ENCODE peak calls at places on chromosomes 2 and 18, in four cellular contexts. D is right lobe of liver, P is breast epithelium, C is ovary. I is an unnamed sample.

GRCh38 chr2:233912799-233913423 is 4.3 kb upstream of the TRPM8 start:
- DNase-seq in P (no peak), C (no peak), D (no peak), I (no peak)

GRCh38 chr2:27021253-27021801 is 11.4 kb upstream of the TMEM214 start:
- DNase-seq in P (no peak), D (no peak), C (no peak), I (no peak)

GRCh38 chr2:149364839-149365238 is 34.5 kb downstream of the LYPD6 start:
- DNase-seq in P (no peak), C (no peak), D (no peak), I (no peak)

GRCh38 chr18:74196220-74197119 is 48.1 kb downstream of the TIMM21 start:
- DNase-seq in D (no peak), C (no peak), P (no peak), I (peak)

GRCh38 chr2:84902526-84902925 is 2.9 kb upstream of the TMSB10 start:
- DNase-seq in P (no peak), D (no peak), C (no peak), I (no peak)

GRCh38 chr2:112547333-112547732 is 5.1 kb downstream of the POLR1B start:
- DNase-seq in P (no peak), C (no peak), D (peak), I (no peak)

GRCh38 chr2:33058716-33059451 is 112.1 kb downstream of the LTBP1 start:
- DNase-seq in D (no peak), C (no peak), P (no peak), I (no peak)

GRCh38 chr18:34224423-34225217 is at the start of gene NOL4:
- DNase-seq in P (peak), C (no peak), D (peak), I (peak)

GRCh38 chr2:49973917-49974368 is 819.6 kb upstream of the FSHR start:
- DNase-seq in P (peak), C (peak), D (peak), I (no peak)

GRCh38 chr2:159454185-159454584 is 162.2 kb downstream of the BAZ2B start:
- DNase-seq in D (no peak), P (no peak), C (no peak), I (no peak)

GRCh38 chr2:32977228-32977758 is 30.5 kb downstream of the LTBP1 start:
- DNase-seq in P (peak), C (no peak), D (peak), I (peak)

GRCh38 chr2:79375817-79376216 is 137.0 kb upstream of the CTNNA2 start:
- DNase-seq in P (no peak), D (no peak), C (no peak), I (no peak)

GRCh38 chr18:58101291-58101706 is 57.3 kb downstream of the NEDD4L start:
- DNase-seq in C (no peak), D (no peak), P (no peak), I (no peak)

GRCh38 chr2:199718074-199718473 is 132.9 kb downstream of the FTCDNL1 start:
- DNase-seq in P (no peak), D (no peak), C (no peak), I (no peak)

GRCh38 chr2:2116657-2117056 is 214.4 kb downstream of the MYT1L start:
- DNase-seq in D (no peak), P (no peak), C (no peak), I (no peak)

GRCh38 chr2:237057893-237058300 is 27.8 kb upstream of the COPS8 start:
- DNase-seq in P (no peak), D (no peak), C (no peak), I (no peak)

GRCh38 chr18:6592522-6592921 is 137.0 kb upstream of the ARHGAP28 start:
- DNase-seq in D (no peak), P (no peak), C (no peak), I (no peak)

GRCh38 chr2:62570861-62571698 is 65.1 kb upstream of the TMEM17 start:
- DNase-seq in D (peak), P (no peak), C (no peak), I (peak)

GRCh38 chr18:23178661-23179081 is 43.4 kb downstream of the CABLES1 start:
- DNase-seq in C (no peak), D (no peak), P (no peak), I (no peak)

GRCh38 chr2:47728551-47728950 is 54.4 kb upstream of the MSH6 start:
- DNase-seq in P (no peak), C (no peak), D (no peak), I (no peak)

GRCh38 chr18:78724214-78724834 is 255.3 kb upstream of the SALL3 start:
- DNase-seq in C (no peak), P (no peak), D (peak), I (no peak)

GRCh38 chr2:150609831-150610582 is 122.5 kb upstream of the RND3 start:
- DNase-seq in C (no peak), P (no peak), D (no peak), I (no peak)

GRCh38 chr2:17483496-17483895 is 34.7 kb downstream of the RAD51AP2 start:
- DNase-seq in C (no peak), D (no peak), P (no peak), I (no peak)

GRCh38 chr2:215371915-215372897 is 60.3 kb downstream of the ATIC start:
- DNase-seq in P (no peak), C (no peak), D (no peak), I (no peak)

GRCh38 chr2:226600184-226600583 is 199.4 kb downstream of the IRS1 start:
- DNase-seq in D (no peak), C (no peak), P (no peak), I (no peak)

GRCh38 chr2:63488118-63488713 is 100.1 kb downstream of the WDPCP start:
- DNase-seq in P (no peak), C (peak), D (no peak), I (no peak)

GRCh38 chr18:26928669-26929313 is 63.3 kb upstream of the AQP4 start:
- DNase-seq in C (no peak), P (no peak), D (no peak), I (no peak)

GRCh38 chr18:25661836-25662235 is 309.9 kb upstream of the ZNF521 start:
- DNase-seq in P (no peak), D (no peak), C (no peak), I (no peak)

GRCh38 chr18:32770181-32770650 is 2.6 kb downstream of the KLHL14 start:
- DNase-seq in D (no peak), P (no peak), C (no peak), I (no peak)

GRCh38 chr18:54247488-54248175 is 21.7 kb upstream of the POLI start:
- DNase-seq in P (no peak), C (no peak), D (no peak), I (no peak)

GRCh38 chr2:39772812-39773152 is 6.3 kb downstream of the THUMPD2 start:
- DNase-seq in P (no peak), C (no peak), D (no peak), I (no peak)

GRCh38 chr2:39778233-39778632 is 825 bp downstream of the THUMPD2 start:
- DNase-seq in C (no peak), P (no peak), D (no peak), I (no peak)

DNA sequence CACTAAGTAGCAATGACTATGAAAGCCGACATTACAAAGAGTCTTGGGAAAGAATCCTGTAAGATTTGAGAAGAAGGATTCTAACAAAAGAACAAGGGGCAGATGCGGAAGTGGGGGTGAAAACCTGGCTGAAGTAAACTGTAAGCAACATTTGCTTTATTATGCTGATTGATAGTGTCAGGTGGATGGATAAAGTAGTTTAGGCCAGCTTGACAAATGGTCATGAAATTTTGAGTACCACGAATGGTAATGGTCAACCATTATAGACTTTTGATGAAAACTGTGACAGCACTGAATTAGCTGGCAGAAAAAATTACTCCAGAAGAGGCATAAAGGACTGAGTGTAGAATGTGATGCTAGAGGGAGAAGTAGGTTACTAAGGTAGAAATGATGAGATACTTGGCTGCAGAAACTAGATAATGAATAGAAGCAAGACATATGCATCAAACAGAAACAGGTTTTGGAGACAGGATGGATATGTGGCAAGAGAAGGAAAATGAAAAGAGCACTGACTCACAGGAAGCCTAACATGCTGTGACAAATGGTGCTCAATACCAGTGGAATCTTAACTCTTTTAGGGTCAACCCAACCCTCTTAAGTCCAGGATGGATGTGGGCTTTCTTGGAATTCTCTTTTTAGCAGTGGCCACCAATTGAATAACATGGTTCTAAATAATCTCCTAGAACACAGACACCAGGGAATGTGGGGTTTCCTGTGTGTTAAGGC is 6.8 kb downstream of the THUMPD2 start:
- DNase-seq in C (no peak), P (no peak), D (no peak), I (no peak)
- H3K4me3 ChIP-seq in C (no peak), P (no peak), D (no peak), I (no peak)

DNA sequence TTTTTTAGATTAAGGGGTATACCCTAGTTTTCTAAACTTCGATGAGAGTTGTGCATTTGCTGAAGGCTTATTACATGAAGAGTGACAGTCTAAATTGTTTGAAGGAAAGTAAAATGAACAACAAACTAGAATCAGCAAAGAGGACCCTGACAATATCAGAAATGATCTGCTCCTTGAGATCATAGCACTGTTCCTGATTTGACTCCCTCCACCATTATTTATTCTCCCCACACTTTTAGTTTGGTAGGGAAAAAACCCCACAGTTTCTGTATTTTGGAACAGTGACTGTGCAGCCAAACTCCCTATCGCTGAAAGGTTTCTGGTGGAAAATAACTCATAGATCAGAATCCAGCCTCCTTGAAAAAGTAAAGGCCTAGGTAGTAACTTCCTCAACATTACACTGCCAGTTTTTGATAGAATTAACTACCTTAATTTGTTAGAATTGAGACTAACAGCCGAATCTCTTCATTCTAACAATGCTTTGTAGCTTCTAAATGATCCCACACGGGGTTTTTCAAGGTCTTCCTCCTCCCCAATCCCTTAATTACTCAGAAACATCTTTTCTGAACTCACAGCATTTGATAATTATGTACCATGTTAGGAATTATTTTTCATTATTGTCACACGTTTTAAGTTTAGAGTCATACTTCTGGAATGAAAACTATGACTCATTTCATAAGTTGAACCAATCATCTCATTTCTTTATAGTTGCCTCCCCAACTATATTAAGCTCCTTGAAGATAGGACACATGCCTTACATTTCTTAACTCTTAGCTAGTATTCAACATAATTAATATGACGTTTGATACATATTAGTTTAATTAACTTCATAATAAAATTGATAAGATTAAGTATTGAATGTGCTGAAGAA is 2.9 kb downstream of the MYL12A start:
- DNase-seq in P (no peak), D (no peak), C (no peak), I (no peak)
- TF ChIP-seq POLR2A in P (no peak), D (no peak), C (no peak), I (no peak)

DNA sequence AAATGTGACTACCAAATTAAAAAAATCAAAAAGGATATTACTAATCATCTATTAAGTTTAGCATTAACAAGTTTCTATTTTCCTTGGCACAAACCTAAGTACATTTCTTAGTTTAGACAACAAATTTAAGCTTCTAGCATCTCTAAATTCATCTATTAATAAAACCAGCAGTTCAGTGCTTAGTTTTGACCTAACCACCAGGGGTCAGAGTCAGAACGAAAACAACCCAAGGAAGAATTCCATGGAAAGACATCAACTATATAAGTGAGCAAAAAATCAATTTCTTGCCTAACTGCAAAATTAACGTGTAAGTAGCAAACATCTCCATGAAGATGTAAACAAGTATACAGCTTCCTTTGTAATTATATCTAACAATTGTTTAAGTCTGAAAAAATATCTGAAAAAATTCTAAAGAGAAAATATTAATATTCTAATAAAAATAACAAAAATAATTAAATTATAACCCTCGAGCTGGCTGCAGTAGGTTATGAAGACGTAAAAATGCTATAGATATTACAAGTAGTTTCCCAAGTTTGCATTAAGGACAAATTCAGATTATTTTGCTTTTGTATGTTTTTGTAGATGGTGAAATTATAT is 83.7 kb downstream of the CERKL start:
- DNase-seq in P (no peak), D (no peak), C (no peak), I (no peak)
- TF ChIP-seq CTCF in P (peak), D (peak), C (no peak), I (no peak)

GRCh38 chr2:170088776-170089175 is 89.2 kb upstream of the MYO3B start:
- DNase-seq in C (no peak), D (no peak), P (no peak), I (no peak)

GRCh38 chr2:170090229-170090628 is 87.7 kb upstream of the MYO3B start:
- DNase-seq in C (no peak), D (no peak), P (no peak), I (no peak)

GRCh38 chr2:170092475-170092874 is 85.5 kb upstream of the MYO3B start:
- DNase-seq in C (no peak), D (no peak), P (no peak), I (no peak)

GRCh38 chr2:170095380-170095779 is 82.6 kb upstream of the MYO3B start:
- DNase-seq in C (no peak), D (no peak), P (no peak), I (no peak)

GRCh38 chr2:170091461-170091860 is 86.5 kb upstream of the MYO3B start:
- DNase-seq in C (no peak), P (no peak), D (no peak), I (no peak)
- H3K4me3 ChIP-seq in C (no peak), P (no peak), D (no peak), I (no peak)

I was measured in lower leg skin.